ENCODE peak calls at places on chromosomes 4 and X, in five cellular contexts. D is retinal pigment epithelial cell, E is fibroblast of lung, K is A549, Z is lower leg skin. F is an unnamed sample.

GRCh38 chr4:7434766-7435150 is at the start of gene PSAPL1:
- DNase-seq in D (peak; percentile 2), Z (no peak), E (peak; percentile 3), K (peak; percentile 35), F (peak; percentile 71)

GRCh38 chr4:53478671-53479456 is 101.4 kb downstream of the FIP1L1 start:
- DNase-seq in D (peak; percentile 63), E (peak; percentile 89), K (peak; percentile 45), Z (no peak), F (no peak)

GRCh38 chrX:40262641-40263560 is 165.1 kb upstream of the BCOR start:
- DNase-seq in E (peak; percentile 60), Z (no peak), K (peak; percentile 33), D (no peak), F (peak; percentile 47)

GRCh38 chrX:124347242-124347641 is 879 bp downstream of the SH2D1A start:
- DNase-seq in D (no peak), E (no peak), K (no peak), Z (no peak), F (no peak)

GRCh38 chr4:32488690-32489089 is 1768.5 kb downstream of the PCDH7 start:
- DNase-seq in E (peak; percentile 28), D (no peak), K (no peak), Z (no peak), F (no peak)

GRCh38 chr4:145785391-145786008 is 105.6 kb downstream of the C4orf51 start:
- DNase-seq in E (no peak), Z (no peak), K (no peak), D (no peak), F (no peak)

GRCh38 chrX:31860686-31861085 is 788.8 kb upstream of the FTHL17 start:
- DNase-seq in D (no peak), Z (no peak), K (no peak), E (no peak), F (no peak)

GRCh38 chrX:153828723-153829548 is 1.4 kb downstream of the PDZD4 start:
- DNase-seq in E (no peak), Z (no peak), K (peak; percentile 36), D (no peak), F (no peak)

GRCh38 chr4:27703771-27704170 is 843.1 kb downstream of the STIM2 start:
- DNase-seq in E (no peak), Z (no peak), K (no peak), D (no peak), F (no peak)

GRCh38 chrX:36266155-36266554 is 346.6 kb downstream of the CFAP47 start:
- DNase-seq in K (no peak), E (no peak), Z (no peak), D (no peak), F (no peak)

GRCh38 chr4:8118035-8118434 is 40.6 kb downstream of the ABLIM2 start:
- DNase-seq in E (no peak), K (no peak), D (no peak), Z (no peak), F (no peak)

GRCh38 chr4:96649536-96649935 is 809.6 kb downstream of the PDHA2 start:
- DNase-seq in D (peak; percentile 51), K (no peak), Z (no peak), E (no peak), F (peak; percentile 15)

DNA sequence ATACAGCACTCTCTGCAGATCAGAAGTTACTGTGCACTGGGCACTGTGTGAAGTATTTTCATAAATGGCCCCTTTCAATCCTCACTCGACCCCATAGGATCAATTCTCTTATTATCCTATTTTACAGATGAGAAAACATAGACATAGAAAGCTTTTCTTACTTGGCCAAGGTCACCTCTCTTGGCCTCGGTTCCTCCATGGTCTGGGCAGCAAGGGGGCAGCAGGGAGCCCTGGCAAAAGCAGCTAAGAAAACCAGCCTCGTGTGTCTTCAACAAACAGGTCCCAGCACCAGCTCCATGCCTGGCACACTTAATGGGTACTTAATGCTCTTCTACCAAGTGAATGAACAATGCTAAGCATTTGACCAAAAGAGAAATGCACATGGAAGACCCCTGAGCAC is 34.4 kb downstream of the BST1 start:
- DNase-seq in Z (no peak), D (no peak), E (no peak), K (no peak), F (no peak)
- TF ChIP-seq CTCF in Z (no peak), D (peak; percentile 23), E (no peak), K (no peak), F (no peak)

GRCh38 chr4:77193511-77194236 is 36.7 kb downstream of the CCNG2 start:
- DNase-seq in D (no peak), E (no peak), Z (peak; percentile 55), K (no peak), F (no peak)
- TF ChIP-seq CTCF in D (no peak), E (no peak), Z (no peak), K (no peak), F (no peak)

GRCh38 chr4:180560896-180561295 is 1682.3 kb upstream of the TENM3 start:
- DNase-seq in D (peak; percentile 51), K (no peak), E (peak; percentile 88), Z (no peak), F (no peak)

GRCh38 chr4:180558427-180558826 is 1684.8 kb upstream of the TENM3 start:
- DNase-seq in K (no peak), E (no peak), D (no peak), Z (no peak), F (no peak)

DNA sequence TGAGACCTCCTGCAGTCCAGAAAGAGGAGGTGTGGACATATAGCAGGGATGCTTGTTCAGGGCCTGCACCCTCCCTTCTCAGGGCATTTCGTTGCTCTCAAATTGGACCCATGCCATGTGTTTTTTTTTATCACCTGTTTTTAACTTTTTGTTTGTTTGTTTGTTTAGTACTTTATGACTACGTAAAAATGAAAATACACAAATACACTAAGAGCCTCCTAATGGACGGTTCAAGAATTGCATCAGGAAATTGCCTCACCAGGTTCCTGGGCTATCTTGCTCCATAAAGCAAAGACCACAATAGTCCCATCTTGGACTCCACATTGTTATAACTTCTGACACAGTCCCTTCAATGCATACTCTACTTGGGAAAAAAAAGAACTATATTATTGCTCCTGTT is 1685.9 kb upstream of the TENM3 start:
- DNase-seq in Z (no peak), D (no peak), K (no peak), E (no peak), F (no peak)
- TF ChIP-seq CTCF in Z (no peak), D (peak; percentile 38), K (no peak), E (no peak), F (no peak)

GRCh38 chr4:45931151-45931550 is 192.7 kb downstream of the GABRG1 start:
- DNase-seq in D (no peak), K (no peak), Z (no peak), E (no peak), F (no peak)
- TF ChIP-seq CTCF in D (no peak), K (no peak), Z (no peak), E (no peak), F (no peak)

GRCh38 chr4:175954685-175955084 is 111.0 kb upstream of the WDR17 start:
- DNase-seq in D (no peak), Z (no peak), K (no peak), E (no peak), F (no peak)

GRCh38 chr4:175951794-175952193 is 113.8 kb upstream of the WDR17 start:
- DNase-seq in Z (no peak), K (peak; percentile 37), D (no peak), E (no peak), F (peak; percentile 19)

GRCh38 chr4:175953960-175954521 is 111.6 kb upstream of the WDR17 start:
- DNase-seq in Z (no peak), K (peak; percentile 2), E (no peak), D (no peak), F (no peak)
- TF ChIP-seq CTCF in Z (no peak), K (no peak), E (no peak), D (peak; percentile 23), F (no peak)

GRCh38 chr4:100848865-100849264 is 331.0 kb upstream of the EMCN start:
- DNase-seq in Z (no peak), E (no peak), D (no peak), K (peak; percentile 19), F (no peak)
- TF ChIP-seq CTCF in Z (no peak), E (no peak), D (peak; percentile 20), K (no peak), F (no peak)

GRCh38 chr4:106614446-106614845 is 245.9 kb upstream of the GIMD1 start:
- DNase-seq in Z (no peak), E (no peak), K (peak; percentile 1), D (no peak), F (no peak)

GRCh38 chr4:106624674-106625073 is 256.1 kb upstream of the GIMD1 start:
- DNase-seq in Z (no peak), K (no peak), D (no peak), E (no peak), F (no peak)

GRCh38 chr4:106615961-106616360 is 247.4 kb upstream of the GIMD1 start:
- DNase-seq in K (no peak), E (no peak), D (no peak), Z (no peak), F (no peak)

GRCh38 chr4:106615407-106615945 is 246.9 kb upstream of the GIMD1 start:
- DNase-seq in Z (no peak), E (no peak), K (no peak), D (no peak), F (no peak)

GRCh38 chr4:106618920-106619319 is 250.3 kb upstream of the GIMD1 start:
- DNase-seq in K (no peak), Z (no peak), D (no peak), E (no peak), F (no peak)
- TF ChIP-seq CTCF in K (no peak), Z (no peak), D (no peak), E (no peak), F (no peak)

F was measured in Calu3.